ENCODE peak calls at places on chromosomes 4 and X, in nine cellular contexts. One of them, this sample, is unnamed.

GRCh38 chr4:124262211-124263179 is 450.0 kb downstream of the ANKRD50 start:
- DNase-seq in lower lobe of right lung: peak; percentile 45
- DNase-seq in HCT116: peak; percentile 79
- DNase-seq in GM12878: peak; percentile 11
- DNase-seq in tibial nerve: peak; percentile 26
- DNase-seq in A549: peak; percentile 77
- DNase-seq in PC-9: peak; percentile 57
- DNase-seq in right atrium auricular region: peak; percentile 59
- DNase-seq in RWPE2: no peak
- DNase-seq in this sample: peak; percentile 77

GRCh38 chr4:172377486-172378140 is 564.4 kb downstream of the GALNTL6 start:
- DNase-seq in lower lobe of right lung: no peak
- DNase-seq in HCT116: no peak
- DNase-seq in GM12878: no peak
- DNase-seq in tibial nerve: no peak
- DNase-seq in A549: no peak
- DNase-seq in PC-9: no peak
- DNase-seq in right atrium auricular region: no peak
- DNase-seq in RWPE2: no peak
- DNase-seq in this sample: no peak

GRCh38 chr4:186695392-186695791 is 28.3 kb downstream of the FAT1 start:
- DNase-seq in lower lobe of right lung: no peak
- DNase-seq in HCT116: no peak
- DNase-seq in GM12878: no peak
- DNase-seq in tibial nerve: no peak
- DNase-seq in A549: no peak
- DNase-seq in PC-9: no peak
- DNase-seq in right atrium auricular region: no peak
- DNase-seq in RWPE2: no peak
- DNase-seq in this sample: no peak

GRCh38 chr4:117481742-117482141 is 396.4 kb upstream of the TRAM1L1 start:
- DNase-seq in lower lobe of right lung: no peak
- DNase-seq in HCT116: no peak
- DNase-seq in GM12878: no peak
- DNase-seq in tibial nerve: no peak
- DNase-seq in A549: no peak
- DNase-seq in PC-9: no peak
- DNase-seq in right atrium auricular region: no peak
- DNase-seq in RWPE2: no peak
- DNase-seq in this sample: no peak

GRCh38 chr4:180103794-180104193 is 2139.4 kb upstream of the TENM3 start:
- DNase-seq in lower lobe of right lung: no peak
- DNase-seq in HCT116: no peak
- DNase-seq in GM12878: no peak
- DNase-seq in tibial nerve: no peak
- DNase-seq in A549: no peak
- DNase-seq in PC-9: no peak
- DNase-seq in right atrium auricular region: no peak
- DNase-seq in RWPE2: no peak
- DNase-seq in this sample: no peak

GRCh38 chrX:75278991-75279390 is 5.1 kb downstream of the UPRT start:
- DNase-seq in lower lobe of right lung: no peak
- DNase-seq in HCT116: no peak
- DNase-seq in GM12878: no peak
- DNase-seq in tibial nerve: no peak
- DNase-seq in A549: no peak
- DNase-seq in PC-9: no peak
- DNase-seq in right atrium auricular region: no peak
- DNase-seq in RWPE2: no peak
- DNase-seq in this sample: no peak

GRCh38 chr4:6332042-6332668 is 62.5 kb downstream of the WFS1 start:
- DNase-seq in lower lobe of right lung: no peak
- DNase-seq in HCT116: no peak
- DNase-seq in GM12878: no peak
- DNase-seq in tibial nerve: no peak
- DNase-seq in A549: no peak
- DNase-seq in PC-9: peak; percentile 44
- DNase-seq in right atrium auricular region: no peak
- DNase-seq in RWPE2: no peak
- DNase-seq in this sample: no peak

GRCh38 chr4:187357861-187358260 is 634.2 kb upstream of the FAT1 start:
- DNase-seq in lower lobe of right lung: no peak
- DNase-seq in HCT116: no peak
- DNase-seq in GM12878: no peak
- DNase-seq in tibial nerve: no peak
- DNase-seq in A549: no peak
- DNase-seq in PC-9: no peak
- DNase-seq in right atrium auricular region: no peak
- DNase-seq in RWPE2: no peak
- DNase-seq in this sample: no peak

GRCh38 chr4:14924080-14924916 is 78.0 kb upstream of the CPEB2 start:
- DNase-seq in lower lobe of right lung: no peak
- DNase-seq in HCT116: no peak
- DNase-seq in GM12878: no peak
- DNase-seq in tibial nerve: no peak
- DNase-seq in A549: no peak
- DNase-seq in PC-9: no peak
- DNase-seq in right atrium auricular region: no peak
- DNase-seq in RWPE2: no peak
- DNase-seq in this sample: no peak

GRCh38 chr4:169229571-169230028 is 41.2 kb downstream of the SH3RF1 start:
- DNase-seq in lower lobe of right lung: no peak
- DNase-seq in HCT116: peak; percentile 94
- DNase-seq in GM12878: no peak
- DNase-seq in tibial nerve: no peak
- DNase-seq in A549: peak; percentile 58
- DNase-seq in PC-9: peak; percentile 17
- DNase-seq in right atrium auricular region: no peak
- DNase-seq in RWPE2: no peak
- DNase-seq in this sample: no peak

GRCh38 chr4:25756503-25756902 is 100.9 kb downstream of the SLC34A2 start:
- DNase-seq in lower lobe of right lung: no peak
- DNase-seq in HCT116: no peak
- DNase-seq in GM12878: no peak
- DNase-seq in tibial nerve: no peak
- DNase-seq in A549: no peak
- DNase-seq in PC-9: no peak
- DNase-seq in right atrium auricular region: no peak
- DNase-seq in RWPE2: no peak
- DNase-seq in this sample: no peak

GRCh38 chr4:147822128-147822527 is 90.2 kb downstream of the ARHGAP10 start:
- DNase-seq in lower lobe of right lung: peak; percentile 86
- DNase-seq in HCT116: no peak
- DNase-seq in GM12878: no peak
- DNase-seq in tibial nerve: peak; percentile 94
- DNase-seq in A549: peak; percentile 7
- DNase-seq in PC-9: peak; percentile 37
- DNase-seq in right atrium auricular region: peak; percentile 90
- DNase-seq in RWPE2: peak; percentile 95
- DNase-seq in this sample: no peak

GRCh38 chrX:86039625-86040568 is 7.5 kb downstream of the CHM start:
- DNase-seq in lower lobe of right lung: no peak
- DNase-seq in HCT116: no peak
- DNase-seq in GM12878: no peak
- DNase-seq in tibial nerve: no peak
- DNase-seq in A549: no peak
- DNase-seq in PC-9: no peak
- DNase-seq in right atrium auricular region: no peak
- DNase-seq in RWPE2: no peak
- DNase-seq in this sample: no peak

GRCh38 chr4:139099366-139099982 is 77.5 kb downstream of the ELF2 start:
- DNase-seq in lower lobe of right lung: no peak
- DNase-seq in HCT116: peak; percentile 84
- DNase-seq in GM12878: peak; percentile 45
- DNase-seq in tibial nerve: peak; percentile 31
- DNase-seq in A549: peak; percentile 81
- DNase-seq in PC-9: peak; percentile 47
- DNase-seq in right atrium auricular region: no peak
- DNase-seq in RWPE2: no peak
- DNase-seq in this sample: no peak

GRCh38 chrX:49951524-49952193 is 29.3 kb downstream of the CLCN5 start:
- DNase-seq in lower lobe of right lung: no peak
- DNase-seq in HCT116: no peak
- DNase-seq in GM12878: no peak
- DNase-seq in tibial nerve: no peak
- DNase-seq in A549: no peak
- DNase-seq in PC-9: no peak
- DNase-seq in right atrium auricular region: no peak
- DNase-seq in RWPE2: no peak
- DNase-seq in this sample: no peak

GRCh38 chr4:173782660-173783059 is 252.6 kb upstream of the HAND2 start:
- DNase-seq in lower lobe of right lung: no peak
- DNase-seq in HCT116: no peak
- DNase-seq in GM12878: no peak
- DNase-seq in tibial nerve: no peak
- DNase-seq in A549: no peak
- DNase-seq in PC-9: no peak
- DNase-seq in right atrium auricular region: no peak
- DNase-seq in RWPE2: no peak
- DNase-seq in this sample: no peak

GRCh38 chr4:10974371-10974770 is 289.8 kb upstream of the CLNK start:
- DNase-seq in lower lobe of right lung: no peak
- DNase-seq in HCT116: no peak
- DNase-seq in GM12878: no peak
- DNase-seq in tibial nerve: no peak
- DNase-seq in A549: no peak
- DNase-seq in PC-9: no peak
- DNase-seq in right atrium auricular region: no peak
- DNase-seq in RWPE2: no peak
- DNase-seq in this sample: no peak

DNA sequence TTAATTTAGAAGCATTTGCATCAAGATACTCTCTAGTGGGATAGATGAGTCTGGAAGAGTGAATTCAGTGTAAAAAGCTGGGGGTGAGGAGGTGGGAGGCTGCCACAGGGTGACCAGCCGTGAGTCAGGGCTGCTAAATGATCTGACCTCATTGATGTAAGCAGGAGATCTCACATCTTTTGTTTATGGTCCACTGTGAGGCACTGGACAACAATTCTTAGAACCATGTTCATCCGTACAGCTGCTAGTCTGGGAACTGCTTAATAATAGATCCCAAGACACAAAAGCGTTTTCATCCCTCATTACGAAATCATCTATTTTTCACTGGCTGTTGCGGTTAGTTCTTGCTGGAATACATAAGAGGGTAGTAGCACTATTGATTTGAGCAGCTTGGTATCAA is 14.1 kb downstream of the KLF3 start:
- DNase-seq in lower lobe of right lung: no peak
- DNase-seq in HCT116: no peak
- DNase-seq in GM12878: no peak
- DNase-seq in tibial nerve: no peak
- DNase-seq in A549: no peak
- DNase-seq in PC-9: no peak
- DNase-seq in right atrium auricular region: no peak
- DNase-seq in RWPE2: no peak
- DNase-seq in this sample: no peak
- H3K4me1 ChIP-seq in lower lobe of right lung: peaks cover 67% of the 10 kb centered on the region
- H3K4me1 ChIP-seq in HCT116: peaks cover 29% of the 10 kb centered on the region
- H3K4me1 ChIP-seq in GM12878: peaks cover 21% of the 10 kb centered on the region
- H3K4me1 ChIP-seq in tibial nerve: no peaks in the 10 kb centered on the region
- H3K4me1 ChIP-seq in A549: peaks cover 31% of the 10 kb centered on the region
- H3K4me1 ChIP-seq in PC-9: peaks cover 31% of the 10 kb centered on the region
- H3K4me1 ChIP-seq in right atrium auricular region: no peaks in the 10 kb centered on the region
- H3K4me1 ChIP-seq in RWPE2: peaks cover 30% of the 10 kb centered on the region
- H3K4me1 ChIP-seq in this sample: peaks cover 56% of the 10 kb centered on the region

DNA sequence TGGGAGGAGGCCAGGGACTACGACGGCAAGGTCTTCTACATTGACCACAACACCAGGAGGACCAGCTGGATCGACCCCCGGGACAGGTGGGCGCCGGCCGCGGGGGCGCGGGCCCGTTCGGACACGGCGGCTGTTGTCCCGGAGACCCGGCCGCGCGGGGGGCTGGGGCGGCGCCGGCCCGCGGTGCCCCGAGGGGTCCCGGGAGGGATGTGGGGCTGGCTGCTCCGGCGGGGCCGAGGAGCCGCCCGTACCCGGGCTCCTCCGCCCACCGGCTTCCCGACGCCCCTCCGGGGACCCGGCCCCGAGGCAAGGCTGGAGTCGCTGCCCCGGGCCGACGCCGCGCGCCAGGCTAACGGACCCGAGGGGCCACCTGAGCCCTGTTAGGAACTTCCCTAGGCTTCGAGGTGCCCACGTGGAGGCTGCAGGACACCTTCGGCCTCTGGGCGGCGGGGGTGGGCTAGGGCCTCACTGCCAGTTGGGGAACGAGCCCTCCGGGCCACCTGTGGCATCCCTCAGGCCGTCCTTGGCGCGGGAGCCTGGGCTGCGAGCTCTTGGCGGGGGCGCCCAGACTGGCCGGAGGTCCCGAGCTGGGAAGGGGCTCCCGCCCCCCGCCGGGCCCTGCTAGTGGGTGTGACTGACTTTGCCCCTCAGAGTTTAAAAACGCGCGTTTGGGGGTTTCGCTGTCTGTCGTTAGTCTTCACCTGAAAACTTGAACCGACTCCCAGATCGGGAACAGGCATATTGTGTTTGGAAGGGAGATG is 660 bp downstream of the WWC2 start:
- DNase-seq in lower lobe of right lung: peak; percentile 67
- DNase-seq in HCT116: no peak
- DNase-seq in GM12878: no peak
- DNase-seq in tibial nerve: no peak
- DNase-seq in A549: peak; percentile 46
- DNase-seq in PC-9: peak; percentile 51
- DNase-seq in right atrium auricular region: no peak
- DNase-seq in RWPE2: peak; percentile 69
- DNase-seq in this sample: no peak
- TF ChIP-seq CTCF in lower lobe of right lung: peak; percentile 18
- TF ChIP-seq CTCF in HCT116: no peak
- TF ChIP-seq CTCF in GM12878: no peak
- TF ChIP-seq CTCF in tibial nerve: no peak
- TF ChIP-seq CTCF in A549: no peak
- TF ChIP-seq CTCF in PC-9: no peak
- TF ChIP-seq CTCF in right atrium auricular region: no peak
- TF ChIP-seq CTCF in RWPE2: peak; percentile 3
- TF ChIP-seq CTCF in this sample: no peak

GRCh38 chr4:48116582-48116981 is 17.5 kb downstream of the TXK start:
- DNase-seq in lower lobe of right lung: no peak
- DNase-seq in HCT116: no peak
- DNase-seq in GM12878: no peak
- DNase-seq in tibial nerve: no peak
- DNase-seq in A549: no peak
- DNase-seq in PC-9: no peak
- DNase-seq in right atrium auricular region: no peak
- DNase-seq in RWPE2: no peak
- DNase-seq in this sample: no peak
- H3K4me3 ChIP-seq in lower lobe of right lung: no peak overlapping the region
- H3K4me3 ChIP-seq in HCT116: no peak overlapping the region
- H3K4me3 ChIP-seq in GM12878: no peak overlapping the region
- H3K4me3 ChIP-seq in tibial nerve: no peak overlapping the region
- H3K4me3 ChIP-seq in A549: no peak overlapping the region
- H3K4me3 ChIP-seq in PC-9: no peak overlapping the region
- H3K4me3 ChIP-seq in right atrium auricular region: no peak overlapping the region
- H3K4me3 ChIP-seq in RWPE2: no peak overlapping the region
- H3K4me3 ChIP-seq in this sample: no peak overlapping the region

DNA sequence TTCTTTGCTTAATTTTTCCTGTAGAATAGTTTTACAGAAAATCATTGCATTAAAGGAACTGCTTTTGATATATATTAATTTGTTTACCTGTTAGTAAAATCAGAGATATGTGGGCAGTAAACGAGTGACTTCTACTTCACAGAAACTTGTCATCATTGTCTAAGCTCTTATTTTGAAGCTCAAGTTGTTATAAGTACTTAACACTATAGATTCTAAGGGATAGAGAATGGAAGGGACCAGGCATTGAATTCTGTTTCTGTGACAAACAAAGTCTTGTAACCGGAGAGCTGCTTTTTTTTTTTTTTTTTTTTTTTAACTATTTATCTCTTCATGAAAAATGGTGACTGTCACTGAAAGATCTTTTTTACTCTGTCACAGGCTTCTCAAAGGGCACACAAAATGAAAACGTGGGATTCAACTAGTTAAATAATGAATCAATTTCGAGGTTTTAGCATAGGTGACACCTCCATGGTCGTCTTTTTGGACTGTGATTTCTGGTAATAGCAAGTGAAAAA is 14.4 kb downstream of the STK26 start:
- DNase-seq in lower lobe of right lung: no peak
- DNase-seq in HCT116: no peak
- DNase-seq in GM12878: no peak
- DNase-seq in tibial nerve: no peak
- DNase-seq in A549: no peak
- DNase-seq in PC-9: no peak
- DNase-seq in right atrium auricular region: no peak
- DNase-seq in RWPE2: no peak
- DNase-seq in this sample: no peak
- H3K4me1 ChIP-seq in lower lobe of right lung: no peaks in the 10 kb centered on the region
- H3K4me1 ChIP-seq in HCT116: no peaks in the 10 kb centered on the region
- H3K4me1 ChIP-seq in GM12878: no peaks in the 10 kb centered on the region
- H3K4me1 ChIP-seq in tibial nerve: no peaks in the 10 kb centered on the region
- H3K4me1 ChIP-seq in A549: no peaks in the 10 kb centered on the region
- H3K4me1 ChIP-seq in PC-9: no peaks in the 10 kb centered on the region
- H3K4me1 ChIP-seq in right atrium auricular region: no peaks in the 10 kb centered on the region
- H3K4me1 ChIP-seq in RWPE2: peaks cover 10% of the 10 kb centered on the region
- H3K4me1 ChIP-seq in this sample: no peaks in the 10 kb centered on the region

This sample was measured in mucosa of descending colon.